ENCODE peak calls at places on chromosome 14, in eight cellular contexts. Y, R, S, V, W, L, K and G are unnamed samples.

GRCh38 chr14:60933920-60934655 is 46.8 kb downstream of the TRMT5 start:
- DNase-seq in L (no peak), W (peak; percentile 42), V (no peak), K (no peak), R (peak; percentile 10), Y (no peak), S (no peak), G (no peak)

GRCh38 chr14:77143071-77143470 is 1.5 kb upstream of the ZDHHC22 start:
- DNase-seq in S (no peak), V (no peak), Y (no peak), R (no peak), W (no peak), K (peak; percentile 50), L (no peak), G (no peak)

GRCh38 chr14:74697543-74697942 is 15.3 kb downstream of the AREL1 start:
- DNase-seq in Y (peak; percentile 94), W (no peak), R (no peak), K (no peak), L (no peak), V (no peak), S (no peak), G (no peak)

GRCh38 chr14:76771432-76771980 is 10.2 kb downstream of the VASH1 start:
- DNase-seq in R (no peak), V (no peak), S (no peak), K (no peak), Y (no peak), W (no peak), L (no peak), G (no peak)

GRCh38 chr14:26694521-26694920 is 96.7 kb upstream of the NOVA1 start:
- DNase-seq in V (no peak), W (no peak), Y (no peak), R (no peak), S (no peak), L (no peak), K (no peak), G (no peak)

GRCh38 chr14:101006008-101006407 is 102.5 kb upstream of the RTL1 start:
- DNase-seq in K (no peak), L (no peak), W (no peak), S (no peak), R (no peak), Y (no peak), V (no peak), G (no peak)

GRCh38 chr14:67166450-67166853 is 22.8 kb upstream of the GARIN2 start:
- DNase-seq in S (peak; percentile 24), W (peak; percentile 51), L (peak; percentile 77), V (peak; percentile 59), R (peak; percentile 78), Y (peak; percentile 69), K (peak; percentile 41), G (peak; percentile 49)

GRCh38 chr14:100525615-100526014 is 61.6 kb downstream of the BEGAIN start:
- DNase-seq in R (no peak), S (no peak), V (no peak), Y (no peak), K (no peak), W (no peak), L (no peak), G (no peak)

GRCh38 chr14:98198385-98198784 is 1073.6 kb downstream of the BCL11B start:
- DNase-seq in L (peak; percentile 13), R (no peak), Y (no peak), V (no peak), K (no peak), W (no peak), S (no peak), G (no peak)

GRCh38 chr14:89212386-89213235 is 204.4 kb downstream of the FOXN3 start:
- DNase-seq in S (no peak), W (no peak), Y (no peak), L (no peak), K (peak; percentile 73), R (no peak), V (no peak), G (no peak)

GRCh38 chr14:72679106-72679505 is 214.8 kb downstream of the DPF3 start:
- DNase-seq in S (no peak), V (peak; percentile 7), R (no peak), Y (peak; percentile 48), W (no peak), L (no peak), K (peak; percentile 48), G (no peak)

GRCh38 chr14:59013672-59014298 is 174.7 kb upstream of the DAAM1 start:
- DNase-seq in L (peak; percentile 94), S (no peak), K (no peak), V (no peak), W (no peak), Y (peak; percentile 32), R (no peak), G (no peak)

DNA sequence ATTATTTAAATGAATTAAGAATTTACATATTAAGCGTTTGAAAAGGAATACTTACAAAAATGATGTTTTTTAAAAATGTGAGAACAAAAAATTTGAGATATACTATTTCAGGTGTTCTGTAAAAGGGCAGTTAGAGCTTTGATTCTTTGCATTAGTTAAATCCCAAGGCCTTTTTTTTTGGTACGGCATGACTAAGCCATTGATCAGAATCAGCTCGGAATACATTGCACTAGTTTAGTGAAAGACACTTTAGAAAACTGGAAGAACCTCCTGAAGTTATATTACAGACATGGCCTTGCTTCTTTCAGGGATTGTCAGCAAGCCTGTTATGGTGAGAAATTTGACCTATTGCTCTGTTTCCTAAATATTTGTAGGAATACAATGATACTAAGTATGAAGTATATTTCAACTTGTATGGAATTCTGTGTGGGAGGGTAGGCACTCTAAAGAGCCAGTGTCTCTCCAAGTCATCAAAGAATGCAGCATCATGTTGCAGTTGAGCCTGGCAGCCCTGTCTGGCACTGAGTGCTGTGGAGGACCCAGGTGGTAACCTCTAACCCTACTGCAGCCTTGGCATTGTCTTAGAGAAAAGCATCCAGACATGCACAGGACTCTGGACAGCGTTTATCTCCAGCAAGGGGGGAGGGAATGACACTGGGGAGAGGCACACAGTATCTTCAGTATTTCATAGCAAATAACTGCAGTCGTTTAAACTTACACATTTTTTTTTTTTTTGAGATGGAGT is 1.5 kb downstream of the KLC1 start:
- DNase-seq in S (no peak), Y (peak; percentile 70), W (no peak), L (peak; percentile 47), R (no peak), V (no peak), K (no peak), G (no peak)
- H3K27ac ChIP-seq in S (peak overlapping the region; percentile 85), Y (peak overlapping the region; percentile 98), W (no peak overlapping the region), L (peak overlapping the region; percentile 93), R (no peak overlapping the region), V (no peak overlapping the region), K (peak overlapping the region; percentile 93), G (no peak overlapping the region)

DNA sequence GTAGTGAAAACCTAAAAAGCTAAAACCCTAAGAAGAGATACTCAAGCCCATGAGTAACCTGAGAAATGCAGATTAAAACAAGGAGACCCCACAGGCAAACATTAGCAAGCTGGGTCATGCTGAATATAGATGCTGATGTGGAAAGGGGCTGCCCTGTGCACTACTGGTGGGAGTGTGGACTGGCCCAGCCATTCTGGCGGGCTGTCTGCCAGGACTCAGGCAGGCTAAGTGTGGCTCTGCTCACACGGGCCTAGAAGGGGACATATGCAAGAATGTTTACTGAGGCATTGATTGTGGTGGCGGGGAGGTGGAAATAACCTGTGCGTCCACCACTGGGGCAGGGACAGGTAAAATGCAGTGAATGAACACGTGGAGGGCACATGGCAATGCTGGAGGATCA is 48.3 kb downstream of the SPTB start:
- DNase-seq in L (no peak), Y (no peak), V (no peak), K (no peak), S (no peak), R (no peak), W (no peak), G (no peak)
- H2AFZ ChIP-seq in L (no peak overlapping the region), Y (no peak overlapping the region), V (no peak overlapping the region), K (no peak overlapping the region), S (no peak overlapping the region), R (peak overlapping the region; percentile 34), W (no peak overlapping the region), G (no peak overlapping the region)

GRCh38 chr14:92655372-92655771 is 93.1 kb downstream of the LGMN start:
- DNase-seq in W (no peak), Y (no peak), R (no peak), L (no peak), S (no peak), K (no peak), V (no peak), G (no peak)

GRCh38 chr14:92653162-92653651 is 95.2 kb downstream of the LGMN start:
- DNase-seq in R (no peak), L (no peak), Y (no peak), S (no peak), V (no peak), W (no peak), K (no peak), G (no peak)

GRCh38 chr14:92652413-92653151 is 95.8 kb downstream of the LGMN start:
- DNase-seq in K (no peak), S (no peak), V (no peak), Y (no peak), R (no peak), W (no peak), L (no peak), G (no peak)

GRCh38 chr14:92655802-92656201 is 92.6 kb downstream of the LGMN start:
- DNase-seq in V (no peak), L (no peak), W (no peak), K (no peak), S (no peak), R (no peak), Y (no peak), G (no peak)

GRCh38 chr14:92654206-92654901 is 94.1 kb downstream of the LGMN start:
- DNase-seq in S (no peak), K (no peak), V (no peak), R (no peak), W (no peak), L (no peak), Y (no peak), G (no peak)
- TF ChIP-seq EZH2phosphoT487 in S (no peak), K (no peak), V (no peak), R (no peak), W (no peak), L (no peak), Y (no peak), G (no peak)

GRCh38 chr14:32018391-32019092 is 58.6 kb upstream of the ARHGAP5 start:
- DNase-seq in S (no peak), K (no peak), W (no peak), Y (no peak), L (peak; percentile 33), R (no peak), V (peak; percentile 26), G (no peak)

GRCh38 chr14:32020882-32021281 is 56.2 kb upstream of the ARHGAP5 start:
- DNase-seq in L (no peak), Y (no peak), K (no peak), R (no peak), S (no peak), W (no peak), V (no peak), G (no peak)

GRCh38 chr14:32017587-32017986 is 59.5 kb upstream of the ARHGAP5 start:
- DNase-seq in W (no peak), K (no peak), R (no peak), S (no peak), Y (no peak), V (no peak), L (no peak), G (no peak)

GRCh38 chr14:32021341-32021740 is 55.8 kb upstream of the ARHGAP5 start:
- DNase-seq in W (no peak), R (no peak), V (no peak), Y (no peak), K (no peak), L (no peak), S (no peak), G (no peak)

DNA sequence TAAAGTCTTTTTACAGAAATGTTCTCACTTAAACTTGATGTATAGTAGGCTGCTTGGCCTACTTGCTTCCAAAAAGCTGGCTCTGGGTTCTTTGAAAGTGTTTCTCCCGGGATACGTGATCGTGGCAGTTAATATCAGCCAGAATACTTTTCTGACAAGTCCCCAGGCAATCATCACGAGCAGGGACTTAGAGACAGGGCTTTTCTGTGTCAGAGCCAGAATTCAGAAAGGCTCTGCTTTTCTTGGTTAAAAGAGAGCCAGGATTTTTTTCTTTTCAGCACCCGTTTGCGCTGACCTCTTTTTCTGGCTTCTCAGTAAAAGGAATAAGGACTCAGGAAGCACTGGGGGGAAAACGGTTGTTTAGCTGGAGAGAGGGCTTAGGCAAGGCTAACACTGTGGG is 57.8 kb upstream of the ARHGAP5 start:
- DNase-seq in L (no peak), S (no peak), K (no peak), W (no peak), V (peak; percentile 25), R (no peak), Y (no peak), G (no peak)
- H3K27ac ChIP-seq in L (no peak overlapping the region), S (no peak overlapping the region), K (no peak overlapping the region), W (peak overlapping the region; percentile 27), V (peak overlapping the region; percentile 81), R (no peak overlapping the region), Y (no peak overlapping the region), G (no peak overlapping the region)